ENCODE peak calls at places on chromosomes 2 and 18, in six cellular contexts. B, K, A, Z, M and L are unnamed samples.

GRCh38 chr18:58105908-58106673 is 62.1 kb downstream of the NEDD4L start:
- DNase-seq in B (no peak), K (no peak), A (peak; percentile 52), Z (no peak), M (no peak), L (no peak)

GRCh38 chr18:23273443-23273966 is 138.2 kb downstream of the CABLES1 start:
- DNase-seq in B (no peak), K (no peak), A (no peak), Z (no peak), M (no peak), L (no peak)

GRCh38 chr2:96521219-96521618 is 15.3 kb upstream of the ARID5A start:
- DNase-seq in B (no peak), K (no peak), A (no peak), Z (peak; percentile 40), M (no peak), L (no peak)

GRCh38 chr2:163348843-163349395 is 386.9 kb downstream of the FIGN start:
- DNase-seq in B (no peak), K (peak; percentile 34), A (no peak), Z (no peak), M (no peak), L (peak; percentile 69)

GRCh38 chr2:224666951-224667553 is 49.1 kb downstream of the CCDC195 start:
- DNase-seq in B (no peak), K (no peak), A (no peak), Z (no peak), M (peak; percentile 92), L (no peak)

GRCh38 chr2:179268277-179268935 is 3.8 kb upstream of the SESTD1 start:
- DNase-seq in B (no peak), K (peak; percentile 60), A (no peak), Z (no peak), M (no peak), L (peak; percentile 11)

GRCh38 chr2:112582314-112582746 is 2.1 kb upstream of the CHCHD5 start:
- DNase-seq in B (no peak), K (peak; percentile 60), A (peak; percentile 34), Z (peak; percentile 29), M (no peak), L (peak; percentile 32)

GRCh38 chr2:8671176-8671575 is 10.7 kb upstream of the ID2 start:
- DNase-seq in B (no peak), K (no peak), A (no peak), Z (no peak), M (no peak), L (no peak)

GRCh38 chr18:3151379-3152264 is 68.1 kb downstream of the MYOM1 start:
- DNase-seq in B (no peak), K (peak; percentile 36), A (peak; percentile 64), Z (peak; percentile 65), M (no peak), L (no peak)

GRCh38 chr2:177430425-177430824 is 37.9 kb downstream of the AGPS start:
- DNase-seq in B (no peak), K (no peak), A (no peak), Z (no peak), M (no peak), L (no peak)

GRCh38 chr2:60331106-60331809 is 222.2 kb downstream of the BCL11A start:
- DNase-seq in B (no peak), K (no peak), A (no peak), Z (no peak), M (no peak), L (no peak)

GRCh38 chr2:12440731-12441130 is 276.0 kb upstream of the TRIB2 start:
- DNase-seq in B (no peak), K (no peak), A (no peak), Z (no peak), M (no peak), L (no peak)

GRCh38 chr2:9739508-9739907 is 103.8 kb upstream of the TAF1B start:
- DNase-seq in B (no peak), K (no peak), A (no peak), Z (no peak), M (no peak), L (no peak)

GRCh38 chr18:23133860-23134779 is 1.2 kb upstream of the CABLES1 start:
- DNase-seq in B (peak; percentile 71), K (peak; percentile 91), A (peak; percentile 48), Z (peak; percentile 60), M (peak; percentile 59), L (no peak)

GRCh38 chr2:9742601-9743000 is 100.7 kb upstream of the TAF1B start:
- DNase-seq in B (no peak), K (no peak), A (no peak), Z (no peak), M (no peak), L (no peak)

GRCh38 chr2:109123586-109124201 is 5.3 kb upstream of the SH3RF3 start:
- DNase-seq in B (peak; percentile 8), K (no peak), A (no peak), Z (no peak), M (no peak), L (no peak)

GRCh38 chr2:197969391-197969893 is 165.0 kb downstream of the PLCL1 start:
- DNase-seq in B (no peak), K (no peak), A (no peak), Z (peak; percentile 13), M (no peak), L (no peak)

GRCh38 chr2:240955306-240956101 is 42.9 kb upstream of the SNED1 start:
- DNase-seq in B (peak; percentile 43), K (no peak), A (peak; percentile 41), Z (no peak), M (no peak), L (no peak)

GRCh38 chr2:38274286-38275276 is 102.5 kb downstream of the ATL2 start:
- DNase-seq in B (no peak), K (peak; percentile 76), A (peak; percentile 81), Z (peak; percentile 47), M (peak; percentile 65), L (peak; percentile 33)

GRCh38 chr2:9818097-9818496 is 25.2 kb upstream of the TAF1B start:
- DNase-seq in B (no peak), K (no peak), A (no peak), Z (no peak), M (no peak), L (no peak)

GRCh38 chr2:238515411-238515810 is 88.7 kb downstream of the ASB1 start:
- DNase-seq in B (no peak), K (no peak), A (no peak), Z (no peak), M (no peak), L (no peak)

GRCh38 chr2:185279999-185280398 is 458.6 kb upstream of the FSIP2 start:
- DNase-seq in B (no peak), K (peak; percentile 16), A (peak; percentile 3), Z (no peak), M (no peak), L (no peak)

GRCh38 chr2:8300216-8300615 is 381.6 kb upstream of the ID2 start:
- DNase-seq in B (no peak), K (no peak), A (no peak), Z (no peak), M (no peak), L (no peak)

GRCh38 chr2:76998713-76999112 is 523.5 kb downstream of the LRRTM4 start:
- DNase-seq in B (no peak), K (no peak), A (no peak), Z (no peak), M (no peak), L (no peak)

GRCh38 chr2:204494681-204495080 is 50.6 kb upstream of the PARD3B start:
- DNase-seq in B (no peak), K (no peak), A (no peak), Z (no peak), M (no peak), L (no peak)

GRCh38 chr2:238582159-238582558 is 155.4 kb downstream of the ASB1 start:
- DNase-seq in B (no peak), K (no peak), A (no peak), Z (no peak), M (no peak), L (no peak)

GRCh38 chr2:173124441-173124840 is 48.8 kb downstream of the MAP3K20 start:
- DNase-seq in B (no peak), K (no peak), A (no peak), Z (no peak), M (no peak), L (no peak)

GRCh38 chr2:10486601-10487079 is 38.5 kb upstream of the ODC1 start:
- DNase-seq in B (peak; percentile 17), K (peak; percentile 39), A (no peak), Z (no peak), M (no peak), L (no peak)

GRCh38 chr2:28276076-28276618 is 116.5 kb upstream of the FOSL2 start:
- DNase-seq in B (no peak), K (no peak), A (no peak), Z (peak; percentile 52), M (peak; percentile 44), L (no peak)

GRCh38 chr2:226797289-226797988 is 2.2 kb downstream of the IRS1 start:
- DNase-seq in B (no peak), K (no peak), A (peak; percentile 16), Z (no peak), M (no peak), L (no peak)

GRCh38 chr2:101251844-101252407 is 760 bp upstream of the CNOT11 start:
- DNase-seq in B (peak; percentile 52), K (peak; percentile 77), A (peak; percentile 39), Z (no peak), M (no peak), L (peak; percentile 18)

GRCh38 chr2:144943986-144944385 is 424.1 kb upstream of the ZEB2 start:
- DNase-seq in B (no peak), K (no peak), A (no peak), Z (no peak), M (no peak), L (no peak)
- H3K4me3 ChIP-seq in B (no peak overlapping the region), K (no peak overlapping the region), A (no peak overlapping the region), Z (no peak overlapping the region), M (no peak overlapping the region), L (no peak overlapping the region)

GRCh38 chr18:54357082-54357659 is 487 bp downstream of the STARD6 start:
- DNase-seq in B (no peak), K (no peak), A (no peak), Z (no peak), M (no peak), L (no peak)
- H3K27ac ChIP-seq in B (peak overlapping the region; percentile 67), K (no peak overlapping the region), A (peak overlapping the region; percentile 58), Z (peak overlapping the region; percentile 84), M (peak overlapping the region; percentile 84), L (peak overlapping the region; percentile 68)

DNA sequence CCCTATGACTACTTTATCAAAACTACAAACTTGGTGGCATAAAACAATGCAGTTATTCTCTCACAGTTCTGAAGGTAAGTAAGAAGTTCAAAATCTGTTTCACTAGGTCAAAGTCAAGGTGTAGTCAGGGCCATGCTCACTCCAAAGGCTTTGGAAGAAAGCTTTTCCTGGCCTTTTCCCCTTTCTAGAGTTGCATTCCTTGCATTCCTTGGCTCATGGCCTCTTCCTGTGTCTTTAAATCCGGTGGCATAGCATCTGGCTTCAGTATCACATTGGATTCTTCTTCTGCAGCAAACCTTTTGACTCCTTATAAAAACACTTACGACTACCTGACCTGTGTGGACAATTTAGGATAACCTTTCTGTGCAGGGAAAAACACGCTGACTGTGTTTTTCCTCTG is 543.5 kb upstream of the HNMT start:
- DNase-seq in B (no peak), K (peak; percentile 3), A (no peak), Z (no peak), M (no peak), L (no peak)
- TF ChIP-seq GABPA in B (no peak), K (no peak), A (no peak), Z (no peak), M (no peak), L (no peak)

DNA sequence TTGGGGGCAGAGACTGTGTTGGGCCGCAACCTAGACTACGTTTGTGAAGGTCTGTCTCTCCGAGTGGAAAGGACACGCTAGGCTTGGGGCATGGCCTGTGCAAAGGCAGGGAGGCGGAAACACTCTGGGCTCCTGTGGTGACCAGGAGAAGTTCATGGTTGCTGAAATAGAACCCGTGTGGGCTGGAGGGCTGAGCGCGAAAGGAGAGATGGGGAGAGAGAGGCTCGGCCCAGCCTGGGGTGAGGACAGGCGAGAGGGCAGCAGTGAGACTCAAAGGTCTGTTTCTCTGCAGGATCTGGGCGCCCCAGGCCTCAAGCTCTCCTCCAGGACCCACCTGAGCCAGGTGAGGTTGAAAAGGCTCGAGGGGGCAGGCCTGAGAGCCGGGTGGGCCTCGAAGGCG is 1.3 kb downstream of the PRSS56 start:
- DNase-seq in B (no peak), K (no peak), A (no peak), Z (no peak), M (no peak), L (no peak)
- H3K4me3 ChIP-seq in B (no peak overlapping the region), K (no peak overlapping the region), A (no peak overlapping the region), Z (no peak overlapping the region), M (no peak overlapping the region), L (no peak overlapping the region)